ENCODE peak calls at places on chromosomes 2 and 18, in five cellular contexts. G is uterus, N is prostate gland, I is spleen, M is endothelial cell of umbilical vein. R is an unnamed sample.

GRCh38 chr2:109382946-109383345 is 230.8 kb downstream of the SEPTIN10 start:
- DNase-seq in G (peak; percentile 39), I (peak; percentile 54), N (peak; percentile 68), M (peak; percentile 52), R (peak; percentile 60)

GRCh38 chr2:152715854-152716428 is 1.3 kb downstream of the PRPF40A start:
- DNase-seq in M (peak; percentile 25), I (no peak), G (no peak), N (no peak), R (no peak)

GRCh38 chr2:103367877-103368276 is 606.0 kb downstream of the TMEM182 start:
- DNase-seq in G (no peak), N (no peak), I (no peak), M (no peak), R (no peak)

GRCh38 chr2:7357993-7358392 is 440.8 kb downstream of the RNF144A start:
- DNase-seq in N (no peak), M (no peak), I (no peak), G (no peak), R (no peak)

GRCh38 chr2:102030855-102031527 is 39.2 kb downstream of the IL1R2 start:
- DNase-seq in N (no peak), M (no peak), G (no peak), I (no peak), R (no peak)

GRCh38 chr18:53946561-53946960 is 277.9 kb downstream of the MBD2 start:
- DNase-seq in M (no peak), N (no peak), G (no peak), I (no peak), R (no peak)

GRCh38 chr2:174952607-174953006 is 52.6 kb downstream of the CHN1 start:
- DNase-seq in N (no peak), I (no peak), G (no peak), M (peak; percentile 66), R (no peak)

GRCh38 chr2:46335966-46336436 is 38.8 kb downstream of the EPAS1 start:
- DNase-seq in G (peak; percentile 49), N (peak; percentile 17), M (no peak), I (no peak), R (no peak)

GRCh38 chr2:37324536-37324785 is 172 bp downstream of the PRKD3 start:
- DNase-seq in M (no peak), N (peak; percentile 75), G (peak; percentile 86), I (peak; percentile 96), R (no peak)

GRCh38 chr2:158726906-158727592 is 68.1 kb upstream of the DAPL1 start:
- DNase-seq in M (no peak), G (no peak), N (no peak), I (no peak), R (no peak)

GRCh38 chr18:31679133-31679731 is 5.1 kb downstream of the B4GALT6 start:
- DNase-seq in N (no peak), G (no peak), I (no peak), M (peak; percentile 93), R (no peak)

GRCh38 chr2:7429733-7430132 is 512.5 kb downstream of the RNF144A start:
- DNase-seq in G (no peak), I (no peak), N (no peak), M (no peak), R (no peak)

GRCh38 chr2:195498176-195498575 is 158.8 kb upstream of the SLC39A10 start:
- DNase-seq in I (no peak), G (no peak), M (peak; percentile 38), N (no peak), R (peak; percentile 81)

GRCh38 chr2:236166157-236166780 is 1.9 kb downstream of the GBX2 start:
- DNase-seq in G (no peak), N (no peak), M (no peak), I (peak; percentile 75), R (peak; percentile 33)

GRCh38 chr2:151614606-151615306 is 119.5 kb downstream of the NEB start:
- DNase-seq in I (no peak), N (no peak), G (no peak), M (peak; percentile 85), R (no peak)

GRCh38 chr2:557635-558301 is 119.4 kb downstream of the TMEM18 start:
- DNase-seq in I (no peak), N (no peak), M (no peak), G (no peak), R (peak; percentile 83)

GRCh38 chr2:55585451-55586079 is 31.9 kb downstream of the PPP4R3B start:
- DNase-seq in G (no peak), M (peak; percentile 53), N (no peak), I (no peak), R (no peak)

GRCh38 chr18:21831413-21831831 is 90.8 kb downstream of the MIB1 start:
- DNase-seq in G (peak; percentile 37), M (no peak), I (no peak), N (no peak), R (no peak)

GRCh38 chr2:29270606-29271005 is 155.4 kb downstream of the CLIP4 start:
- DNase-seq in M (no peak), I (no peak), G (no peak), N (no peak), R (no peak)

GRCh38 chr2:174835797-174836255 is 71.6 kb upstream of the CHRNA1 start:
- DNase-seq in M (no peak), N (no peak), I (no peak), G (no peak), R (no peak)

GRCh38 chr18:13390196-13390595 is 171.6 kb downstream of the LDLRAD4 start:
- DNase-seq in N (no peak), G (no peak), M (no peak), I (no peak), R (no peak)

GRCh38 chr2:29817846-29818680 is 103.3 kb downstream of the ALK start:
- DNase-seq in M (no peak), I (no peak), G (no peak), N (no peak), R (peak; percentile 24)

GRCh38 chr18:47944972-47945843 is 14.7 kb upstream of the SMAD2 start:
- DNase-seq in N (no peak), I (no peak), G (no peak), M (no peak), R (no peak)

GRCh38 chr18:43060020-43060419 is 55.5 kb downstream of the RIT2 start:
- DNase-seq in N (no peak), G (no peak), I (no peak), M (no peak), R (no peak)

GRCh38 chr2:174535083-174535482 is 48.3 kb upstream of the GPR155 start:
- DNase-seq in M (no peak), G (no peak), I (no peak), N (no peak), R (no peak)

GRCh38 chr18:75679347-75679746 is 251.8 kb upstream of the SMIM21 start:
- DNase-seq in I (no peak), M (no peak), N (no peak), G (peak; percentile 44), R (peak; percentile 77)

GRCh38 chr18:75384144-75384543 is 43.4 kb downstream of the SMIM21 start:
- DNase-seq in M (no peak), I (no peak), N (no peak), G (no peak), R (no peak)

GRCh38 chr2:182593394-182593707 is 122.7 kb upstream of the DNAJC10 start:
- DNase-seq in N (no peak), G (no peak), M (peak; percentile 10), I (no peak), R (no peak)

GRCh38 chr18:60684843-60685513 is 312.4 kb upstream of the MC4R start:
- DNase-seq in N (no peak), M (peak; percentile 57), G (no peak), I (no peak), R (no peak)

GRCh38 chr2:138893746-138894145 is 113.6 kb upstream of the NXPH2 start:
- DNase-seq in M (no peak), G (no peak), I (no peak), N (peak; percentile 24), R (no peak)

GRCh38 chr2:74704216-74704615 is 50.2 kb downstream of the SEMA4F start:
- DNase-seq in M (no peak), G (no peak), I (no peak), N (no peak), R (no peak)

GRCh38 chr2:46377287-46377605 is 80.0 kb downstream of the EPAS1 start:
- DNase-seq in I (no peak), N (no peak), G (no peak), M (no peak), R (peak; percentile 22)

GRCh38 chr2:184756885-184757284 is 158.6 kb downstream of the ZNF804A start:
- DNase-seq in I (no peak), M (no peak), N (no peak), G (no peak), R (no peak)

GRCh38 chr2:1219901-1220691 is 193.2 kb upstream of the TPO start:
- DNase-seq in M (no peak), G (no peak), I (no peak), N (no peak), R (no peak)

GRCh38 chr18:26003391-26003790 is 87.0 kb downstream of the SS18 start:
- DNase-seq in N (peak; percentile 7), M (peak; percentile 41), I (no peak), G (no peak), R (peak; percentile 71)

GRCh38 chr2:78606895-78607294 is 418.6 kb upstream of the REG3G start:
- DNase-seq in G (no peak), N (no peak), I (no peak), M (no peak), R (no peak)
- TF ChIP-seq POLR2A in G (no peak), N (no peak), I (no peak), M (no peak), R (no peak)

GRCh38 chr2:241505086-241505780 is 3.2 kb downstream of the STK25 start:
- DNase-seq in I (peak; percentile 71), G (no peak), N (no peak), M (no peak), R (no peak)
- H3K4me3 ChIP-seq in I (no peak overlapping the region), G (no peak overlapping the region), N (no peak overlapping the region), M (no peak overlapping the region), R (no peak overlapping the region)

DNA sequence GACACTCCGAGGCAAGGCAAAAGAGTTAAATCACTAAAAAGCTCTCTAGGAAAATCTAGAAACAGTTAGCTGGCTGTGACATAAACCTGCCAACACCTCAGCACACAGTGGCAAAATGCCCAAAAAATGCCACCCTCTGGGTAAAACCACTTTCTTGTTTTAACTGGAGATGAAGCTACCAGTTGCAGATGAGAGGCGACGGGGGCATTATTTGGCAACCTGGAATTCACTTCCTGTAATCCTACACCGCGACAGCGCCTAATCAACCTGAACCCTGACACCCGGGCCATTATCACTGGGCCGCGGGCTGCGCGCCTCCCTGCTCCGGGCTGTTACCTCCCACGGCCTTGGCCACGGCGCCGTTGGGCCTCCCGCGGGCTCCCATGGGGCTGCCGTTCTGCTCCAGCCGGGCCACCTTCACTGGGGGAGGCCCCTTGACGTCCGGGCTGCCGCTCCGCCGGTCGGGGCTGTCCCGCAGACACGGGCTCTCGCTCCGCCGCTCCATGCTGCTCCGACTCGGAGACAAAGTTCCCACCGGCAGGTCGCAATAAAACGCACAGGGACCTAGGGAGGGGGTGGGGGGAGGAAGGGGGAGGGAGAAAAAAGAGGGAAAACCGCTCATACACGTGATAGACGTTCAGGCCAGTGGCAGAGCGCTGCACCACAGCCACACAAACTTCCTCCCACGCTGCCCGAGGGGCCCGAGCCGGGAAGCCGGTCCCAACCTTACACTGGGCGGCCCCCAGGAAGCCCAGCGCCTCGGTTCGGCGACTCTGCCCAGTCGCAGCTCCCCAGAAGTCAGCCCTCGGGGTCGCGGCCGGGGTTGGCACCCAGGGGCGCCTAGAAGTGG is 2.0 kb downstream of the SATB2 start:
- DNase-seq in I (peak; percentile 79), G (no peak), N (no peak), M (no peak), R (no peak)
- TF ChIP-seq POLR2A in I (no peak), G (no peak), N (no peak), M (no peak), R (no peak)

GRCh38 chr2:165203689-165204559 is at the start of gene SCN3A:
- DNase-seq in G (no peak), N (no peak), I (no peak), M (peak; percentile 55), R (peak; percentile 47)
- H3K4me3 ChIP-seq in G (no peak within 1 kb of the TSS), N (no peak within 1 kb of the TSS), I (peak within 1 kb of the TSS; percentile 1), M (no peak within 1 kb of the TSS), R (no peak within 1 kb of the TSS)